ENCODE peak calls at places on chromosome 20, in four cellular contexts. G, B, R and Z are unnamed samples.

GRCh38 chr20:60108397-60108796 is 150.2 kb downstream of the CDH26 start:
- DNase-seq in R (no peak), G (peak), B (no peak), Z (no peak)

GRCh38 chr20:56285496-56285895 is 37.0 kb downstream of the MC3R start:
- DNase-seq in G (no peak), R (no peak), B (no peak), Z (no peak)

GRCh38 chr20:23231561-23232218 is 118.9 kb upstream of the NXT1 start:
- DNase-seq in G (peak), R (no peak), B (no peak), Z (no peak)

GRCh38 chr20:62320581-62321354 is 18.0 kb downstream of the ADRM1 start:
- DNase-seq in G (peak), B (peak), R (no peak), Z (no peak)

GRCh38 chr20:50062006-50062838 is 50.7 kb downstream of the UBE2V1 start:
- DNase-seq in B (no peak), G (no peak), R (no peak), Z (no peak)

GRCh38 chr20:47358052-47358671 is 1.7 kb upstream of the ZMYND8 start:
- DNase-seq in B (no peak), R (no peak), G (no peak), Z (no peak)

GRCh38 chr20:35251613-35251940 is 25.1 kb downstream of the MMP24 start:
- DNase-seq in G (no peak), B (no peak), R (no peak), Z (no peak)

GRCh38 chr20:3686867-3687321 is 5.1 kb upstream of the ADAM33 start:
- DNase-seq in R (no peak), B (no peak), G (no peak), Z (no peak)